ENCODE peak calls at places on chromosome 16, in five cellular contexts. N, R, S, A and I are unnamed samples. For H3K9me3, the result is how much of the 10 kb centered on the place peaks cover.

GRCh38 chr16:54657058-54657708 is 273.5 kb upstream of the IRX5 start:
- DNase-seq in N (no peak), R (no peak), S (peak), A (no peak), I (no peak)

GRCh38 chr16:85435298-85435697 is 177.8 kb upstream of the GSE1 start:
- DNase-seq in N (no peak), R (no peak), S (no peak), A (no peak), I (no peak)

GRCh38 chr16:85611455-85612190 is 1.5 kb upstream of the GSE1 start:
- DNase-seq in N (peak), R (peak), S (peak), A (peak), I (no peak)

GRCh38 chr16:78770353-78771091 is 671.1 kb downstream of the WWOX start:
- DNase-seq in N (peak), R (peak), S (peak), A (peak), I (peak)

GRCh38 chr16:85215478-85216120 is 103.3 kb upstream of the CIBAR2 start:
- DNase-seq in N (no peak), R (no peak), S (no peak), A (no peak), I (no peak)

GRCh38 chr16:84782841-84783240 is 36.9 kb upstream of the CRISPLD2 start:
- DNase-seq in N (no peak), R (no peak), S (no peak), A (no peak), I (no peak)

GRCh38 chr16:86787538-86787937 is 209.2 kb downstream of the FOXL1 start:
- DNase-seq in N (no peak), R (no peak), S (no peak), A (no peak), I (no peak)

GRCh38 chr16:30658731-30659506 is 688 bp downstream of the FBRS start:
- DNase-seq in N (no peak), R (peak), S (peak), A (no peak), I (no peak)

GRCh38 chr16:68380348-68380670 is 68.0 kb downstream of the SMPD3 start:
- DNase-seq in N (no peak), R (no peak), S (no peak), A (no peak), I (no peak)

GRCh38 chr16:9389543-9390207 is 298.2 kb downstream of the HAPSTR1 start:
- DNase-seq in N (no peak), R (no peak), S (no peak), A (no peak), I (no peak)

GRCh38 chr16:14354561-14355351 is 275.3 kb downstream of the PARN start:
- DNase-seq in N (no peak), R (no peak), S (no peak), A (peak), I (no peak)

GRCh38 chr16:85391769-85392583 is 221.1 kb upstream of the GSE1 start:
- DNase-seq in N (no peak), R (peak), S (peak), A (no peak), I (peak)

GRCh38 chr16:55367796-55368195 is 43.8 kb downstream of the IRX6 start:
- DNase-seq in N (no peak), R (no peak), S (no peak), A (no peak), I (no peak)

GRCh38 chr16:15493416-15494181 is 59.2 kb downstream of the BMERB1 start:
- DNase-seq in N (no peak), R (no peak), S (no peak), A (no peak), I (no peak)

GRCh38 chr16:55264949-55265348 is 59.1 kb upstream of the IRX6 start:
- DNase-seq in N (no peak), R (no peak), S (no peak), A (no peak), I (no peak)

GRCh38 chr16:66270333-66270927 is 96.1 kb upstream of the CDH5 start:
- DNase-seq in N (peak), R (peak), S (peak), A (peak), I (peak)

GRCh38 chr16:89519881-89520280 is 11.7 kb downstream of the SPG7 start:
- DNase-seq in N (no peak), R (no peak), S (no peak), A (no peak), I (no peak)

GRCh38 chr16:89013692-89014455 is 36.9 kb upstream of the CBFA2T3 start:
- DNase-seq in N (no peak), R (no peak), S (no peak), A (no peak), I (no peak)

GRCh38 chr16:79509221-79509631 is 91.3 kb downstream of the MAF start:
- DNase-seq in N (no peak), R (no peak), S (no peak), A (no peak), I (no peak)

GRCh38 chr16:71762186-71762585 is 37.7 kb upstream of the PHLPP2 start:
- DNase-seq in N (no peak), R (no peak), S (no peak), A (no peak), I (no peak)

GRCh38 chr16:49490321-49490705 is 116.7 kb downstream of the C16orf78 start:
- DNase-seq in N (no peak), R (no peak), S (no peak), A (no peak), I (no peak)

GRCh38 chr16:19696312-19696711 is 21.7 kb downstream of the KNOP1 start:
- DNase-seq in N (peak), R (peak), S (no peak), A (peak), I (no peak)

GRCh38 chr16:85917959-85918358 is 19.0 kb downstream of the IRF8 start:
- DNase-seq in N (no peak), R (no peak), S (no peak), A (no peak), I (no peak)

GRCh38 chr16:63302841-63303240 is 1266.6 kb upstream of the CDH8 start:
- DNase-seq in N (no peak), R (no peak), S (no peak), A (no peak), I (no peak)

GRCh38 chr16:75043175-75043937 is 44.5 kb downstream of the ZNRF1 start:
- DNase-seq in N (peak), R (no peak), S (no peak), A (no peak), I (no peak)

GRCh38 chr16:75042423-75043174 is 43.8 kb downstream of the ZNRF1 start:
- DNase-seq in N (no peak), R (no peak), S (no peak), A (no peak), I (no peak)

GRCh38 chr16:75048051-75048450 is 49.2 kb downstream of the ZNRF1 start:
- DNase-seq in N (no peak), R (no peak), S (no peak), A (no peak), I (no peak)

GRCh38 chr16:75045424-75045823 is 46.6 kb downstream of the ZNRF1 start:
- DNase-seq in N (no peak), R (no peak), S (no peak), A (no peak), I (no peak)

DNA sequence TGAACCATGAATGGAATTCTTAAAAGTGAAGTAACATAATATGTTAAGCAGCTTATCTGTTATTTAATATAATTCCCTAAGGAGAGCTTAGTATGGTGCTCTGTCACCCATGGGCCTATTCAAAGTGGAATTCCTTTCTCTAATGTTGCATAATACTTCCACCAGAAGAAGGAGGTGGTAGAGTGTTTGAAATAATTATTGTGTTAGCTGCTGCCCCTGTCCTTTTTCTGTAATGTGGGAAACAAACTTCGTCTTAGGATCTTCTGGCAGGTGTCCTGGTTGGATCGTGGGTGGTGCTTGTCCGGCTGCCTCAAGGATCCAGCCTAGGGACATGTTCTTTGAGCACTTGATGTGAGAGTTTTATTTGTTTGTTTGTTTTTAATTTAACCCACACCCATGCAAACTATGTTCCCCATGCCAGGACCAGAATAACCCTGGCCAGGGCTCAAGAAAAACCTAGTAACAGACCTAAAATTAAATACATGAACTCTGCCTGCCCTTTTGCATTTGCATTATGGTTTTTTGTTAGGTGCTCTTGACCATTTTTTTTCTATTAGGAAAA is 46.1 kb downstream of the ZNRF1 start:
- DNase-seq in N (no peak), R (no peak), S (no peak), A (no peak), I (no peak)
- H3K9me3 ChIP-seq in N (under half), R (under half), S (under half), A (under half), I (under half)

GRCh38 chr16:35386619-35387018 is 1927.2 kb downstream of the TP53TG3F start:
- DNase-seq in N (no peak), R (no peak), S (no peak), A (no peak), I (no peak)
- H3K9me3 ChIP-seq in N (under half), R (under half), S (under half), A (under half), I (under half)

DNA sequence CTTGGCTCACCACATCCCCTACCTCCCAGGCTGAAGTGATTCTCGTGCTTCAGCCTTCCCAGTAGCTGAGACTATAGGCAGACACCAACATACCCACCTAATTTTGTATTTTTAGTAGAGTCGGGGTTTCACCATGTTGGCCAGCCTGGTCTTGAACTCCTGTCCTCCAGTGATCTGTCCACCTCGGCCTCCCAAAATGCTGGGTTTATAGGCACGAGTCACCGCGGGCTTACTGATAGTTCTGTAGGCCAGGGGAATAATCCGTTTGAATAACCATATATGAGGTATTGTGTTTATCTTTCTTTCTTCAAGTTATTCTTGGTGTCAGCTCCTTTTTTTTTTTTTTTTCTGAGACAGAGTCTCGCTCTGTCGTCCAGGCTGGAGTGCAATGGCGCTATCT is 7.7 kb downstream of the FAM234A start:
- DNase-seq in N (no peak), R (no peak), S (no peak), A (no peak), I (no peak)
- H3K9me3 ChIP-seq in N (under half), R (under half), S (under half), A (under half), I (under half)

GRCh38 chr16:3408561-3409197 is 7.7 kb downstream of the ZNF174 start:
- DNase-seq in N (no peak), R (no peak), S (no peak), A (no peak), I (no peak)
- H3K9me3 ChIP-seq in N (under half), R (under half), S (under half), A (half or more), I (under half)

GRCh38 chr16:21203155-21203797 is 8.1 kb downstream of the ZP2 start:
- DNase-seq in N (no peak), R (peak), S (no peak), A (no peak), I (no peak)

GRCh38 chr16:21211486-21211885 is at the start of gene ZP2:
- DNase-seq in N (no peak), R (no peak), S (no peak), A (no peak), I (no peak)

GRCh38 chr16:21208831-21209230 is 2.5 kb downstream of the ZP2 start:
- DNase-seq in N (no peak), R (no peak), S (no peak), A (no peak), I (no peak)

GRCh38 chr16:21205303-21205702 is 6.1 kb downstream of the ZP2 start:
- DNase-seq in N (no peak), R (no peak), S (no peak), A (no peak), I (no peak)

GRCh38 chr16:21208429-21208828 is 2.9 kb downstream of the ZP2 start:
- DNase-seq in N (no peak), R (no peak), S (no peak), A (no peak), I (no peak)
- H3K9me3 ChIP-seq in N (under half), R (under half), S (under half), A (under half), I (under half)